ENCODE peak calls at places on chromosomes 5 and 9, in five cellular contexts. P is activated CD4-positive, CD25-positive, alpha-beta regulatory T cell; W is GM04504; A is brain pericyte; B is B cell. K is an unnamed sample.

GRCh38 chr9:135394131-135394530 is 85.5 kb upstream of the PPP1R26 start:
- DNase-seq in P (no peak), B (no peak), A (no peak), W (no peak), K (no peak)

GRCh38 chr5:76610196-76610595 is 13.0 kb downstream of the F2RL2 start:
- DNase-seq in P (no peak), B (no peak), A (no peak), W (no peak), K (no peak)

GRCh38 chr9:130450344-130451003 is 5.7 kb downstream of the ASS1 start:
- DNase-seq in P (no peak), B (no peak), A (no peak), W (no peak), K (no peak)

GRCh38 chr5:72596956-72597355 is 89.7 kb upstream of the ZNF366 start:
- DNase-seq in B (no peak), A (no peak), W (no peak), P (no peak), K (no peak)

GRCh38 chr9:14790628-14791027 is 68.1 kb upstream of the CER1 start:
- DNase-seq in P (no peak), A (no peak), W (no peak), B (no peak), K (no peak)

GRCh38 chr9:100428871-100429654 is 2.1 kb downstream of the MSANTD3 start:
- DNase-seq in B (no peak), P (no peak), W (peak; percentile 98), A (peak; percentile 94), K (peak; percentile 99)

GRCh38 chr5:153672347-153673090 is 182.0 kb downstream of the GRIA1 start:
- DNase-seq in A (no peak), B (no peak), W (peak; percentile 8), P (no peak), K (no peak)

GRCh38 chr5:121982500-121983261 is 20.9 kb downstream of the SRFBP1 start:
- DNase-seq in B (no peak), W (no peak), P (no peak), A (no peak), K (no peak)